ENCODE peak calls at places on chromosomes 7 and 10, in nine cellular contexts. K is fibroblast of lung, A is chondrocyte, C is lower lobe of right lung, F is GM23338, M is IMR-90, Q is WTC11, E is right lobe of liver, J is HFF-Myc. B is an unnamed sample.
A peak's percentile ranks its signal among the peaks of the same experiment; 100 is the strongest.

GRCh38 chr7:42235734-42236133 is 1.3 kb downstream of the GLI3 start:
- DNase-seq in F (no peak), M (no peak), Q (no peak), C (no peak), J (no peak), K (peak; percentile 70), A (no peak), E (no peak), B (no peak)

GRCh38 chr10:73771722-73772279 is 10.0 kb upstream of the CHCHD1 start:
- DNase-seq in E (peak; percentile 92), A (no peak), M (peak; percentile 73), C (peak; percentile 94), Q (peak; percentile 79), J (no peak), K (peak; percentile 80), F (peak; percentile 87), B (peak; percentile 91)

GRCh38 chr7:7505936-7506335 is 29.7 kb downstream of the COL28A1 start:
- DNase-seq in E (no peak), Q (no peak), M (no peak), K (no peak), A (no peak), J (no peak), F (no peak), C (no peak), B (no peak)

GRCh38 chr10:50512214-50512595 is 111.6 kb downstream of the SGMS1 start:
- DNase-seq in J (no peak), C (no peak), K (peak; percentile 51), Q (no peak), F (no peak), A (no peak), M (peak; percentile 55), E (no peak), B (no peak)

GRCh38 chr10:26391701-26392695 is 46.1 kb upstream of the APBB1IP start:
- DNase-seq in J (no peak), F (peak; percentile 66), M (no peak), A (peak; percentile 86), E (peak; percentile 33), K (no peak), Q (peak; percentile 51), C (peak; percentile 60), B (peak; percentile 14)

GRCh38 chr10:70461397-70462348 is 16.9 kb upstream of the PALD1 start:
- DNase-seq in F (peak; percentile 92), K (peak; percentile 61), M (peak; percentile 50), C (no peak), A (no peak), Q (peak; percentile 74), E (peak; percentile 46), J (peak; percentile 31), B (peak; percentile 54)

GRCh38 chr7:104972510-104972909 is 41.5 kb upstream of the KMT2E start:
- DNase-seq in K (peak; percentile 75), A (no peak), F (no peak), C (no peak), E (no peak), Q (no peak), M (peak; percentile 87), J (no peak), B (no peak)

GRCh38 chr7:78576196-78576595 is 777.6 kb downstream of the PHTF2 start:
- DNase-seq in A (no peak), Q (no peak), C (no peak), J (no peak), F (peak; percentile 64), E (no peak), K (no peak), M (peak; percentile 17), B (no peak)

GRCh38 chr10:10515479-10516204 is 502.0 kb upstream of the CELF2 start:
- DNase-seq in E (no peak), J (no peak), C (no peak), A (no peak), K (no peak), F (no peak), Q (no peak), M (no peak), B (no peak)

GRCh38 chr7:97973206-97973658 is 16.8 kb downstream of the OCM2 start:
- DNase-seq in K (no peak), A (no peak), M (no peak), J (no peak), C (no peak), E (no peak), Q (peak; percentile 69), F (peak; percentile 93), B (no peak)

GRCh38 chr10:30127120-30127541 is 67.7 kb upstream of the JCAD start:
- DNase-seq in C (no peak), F (no peak), M (no peak), E (no peak), A (no peak), J (no peak), K (peak; percentile 16), Q (no peak), B (no peak)

GRCh38 chr10:49364747-49365146 is 31.1 kb downstream of the DRGX start:
- DNase-seq in E (no peak), F (no peak), A (no peak), J (no peak), K (no peak), M (no peak), Q (no peak), C (no peak), B (no peak)

GRCh38 chr10:69360485-69361302 is 56.0 kb downstream of the TACR2 start:
- DNase-seq in C (peak; percentile 85), J (peak; percentile 42), E (no peak), F (no peak), Q (no peak), A (no peak), M (peak; percentile 93), K (peak; percentile 92), B (no peak)

GRCh38 chr7:154677454-154677853 is 325.5 kb downstream of the PAXIP1 start:
- DNase-seq in F (no peak), E (no peak), J (no peak), A (no peak), C (no peak), M (no peak), K (no peak), Q (no peak), B (no peak)

GRCh38 chr10:91042069-91042468 is 121.2 kb upstream of the ANKRD1 start:
- DNase-seq in A (no peak), C (no peak), Q (no peak), K (peak; percentile 26), M (no peak), E (no peak), J (peak; percentile 16), F (no peak), B (no peak)

DNA sequence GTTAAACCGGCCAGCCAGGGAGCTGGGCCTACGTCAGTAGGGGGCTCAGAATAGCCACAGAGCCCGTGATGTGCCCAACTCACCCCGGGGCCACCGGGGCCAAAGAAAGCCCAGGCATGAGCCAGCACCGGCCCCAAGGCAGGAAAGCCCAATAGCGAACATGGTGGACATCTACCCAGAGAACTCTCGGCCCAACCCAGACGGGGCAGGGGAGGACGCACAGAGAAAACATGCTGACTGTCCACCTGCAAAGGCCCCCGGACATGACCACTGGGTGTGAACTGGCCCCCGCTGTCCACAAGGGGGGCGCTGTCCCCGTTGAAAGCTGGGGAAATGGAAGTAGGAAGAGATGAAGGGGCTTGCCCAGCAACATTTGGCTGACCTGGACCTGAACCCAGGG is 169.2 kb downstream of the PRKAG2 start:
- DNase-seq in A (no peak), F (no peak), Q (no peak), E (no peak), K (no peak), C (no peak), J (no peak), M (no peak), B (no peak)
- TF ChIP-seq CTCF in A (no peak), F (peak; percentile 41), Q (peak; percentile 24), E (no peak), K (no peak), C (no peak), J (no peak), M (no peak), B (peak; percentile 13)

GRCh38 chr10:95907454-95908253 is at the start of gene CC2D2B:
- DNase-seq in F (peak; percentile 92), J (peak; percentile 37), A (peak; percentile 96), C (peak; percentile 88), E (peak; percentile 89), Q (peak; percentile 85), K (peak; percentile 85), M (peak; percentile 74), B (peak; percentile 87)
- TF ChIP-seq CTCF in F (no peak), J (no peak), A (peak; percentile 16), C (peak; percentile 19), E (no peak), Q (no peak), K (no peak), M (peak; percentile 23), B (no peak)

GRCh38 chr10:127243490-127244272 is 47.3 kb upstream of the INSYN2A start:
- DNase-seq in J (peak; percentile 7), E (peak; percentile 31), F (peak; percentile 83), M (peak; percentile 30), C (no peak), A (no peak), Q (peak; percentile 79), K (peak; percentile 42), B (peak; percentile 78)
- TF ChIP-seq CTCF in J (peak; percentile 83), E (peak; percentile 18), F (peak; percentile 82), M (peak; percentile 51), C (peak; percentile 55), A (peak; percentile 75), Q (peak; percentile 58), K (peak; percentile 65), B (peak; percentile 70)

GRCh38 chr7:87628780-87629569 is 777 bp downstream of the RUNDC3B start:
- DNase-seq in Q (peak; percentile 47), J (no peak), E (peak; percentile 78), C (peak; percentile 51), K (no peak), M (no peak), F (peak; percentile 68), A (no peak), B (peak; percentile 20)

GRCh38 chr7:87627634-87627994 is 584 bp upstream of the RUNDC3B start:
- DNase-seq in Q (peak; percentile 26), M (no peak), C (peak; percentile 45), E (peak; percentile 45), K (no peak), F (peak; percentile 51), J (no peak), A (no peak), B (peak; percentile 31)

GRCh38 chr7:87625101-87625500 is 3.1 kb upstream of the RUNDC3B start:
- DNase-seq in E (no peak), F (no peak), M (no peak), J (no peak), C (no peak), A (no peak), Q (no peak), K (no peak), B (no peak)

GRCh38 chr7:87624628-87625027 is 3.6 kb upstream of the RUNDC3B start:
- DNase-seq in J (no peak), A (no peak), Q (no peak), K (no peak), E (no peak), C (no peak), M (no peak), F (no peak), B (no peak)
- TF ChIP-seq CTCF in J (no peak), A (no peak), Q (no peak), K (no peak), E (peak; percentile 36), C (no peak), M (no peak), F (peak; percentile 21), B (no peak)

GRCh38 chr7:100874577-100875355 is at the start of gene SRRT:
- DNase-seq in E (peak; percentile 99), A (peak; percentile 99), J (peak; percentile 94), M (peak; percentile 97), C (peak; percentile 99), F (peak; percentile 100), Q (peak; percentile 98), K (peak; percentile 98), B (peak; percentile 98)
- TF ChIP-seq CTCF in E (peak; percentile 73), A (peak; percentile 61), J (no peak), M (peak; percentile 24), C (peak; percentile 46), F (no peak), Q (no peak), K (peak; percentile 28), B (peak; percentile 32)